ENCODE peak calls at places on chromosomes 3 and 15, in seven cellular contexts. One of them, this sample, is unnamed.

GRCh38 chr3:60384352-60384751 is 866.9 kb downstream of the FHIT start:
- DNase-seq in NCI-H2081: no peak
- DNase-seq in Right ventricle myocardium superior: no peak
- DNase-seq in KBM-7: no peak
- DNase-seq in stimulated activated CD4-positive, alpha-beta T cell treated with anti-CD3 and anti-CD28 coated beads, TNF-alpha, amount 100 ng/mL, for 24 hours: no peak
- DNase-seq in epithelial cell of esophagus: no peak
- DNase-seq in DMS 273 treated with DMSO at 0.1 percent for 48 hours: no peak
- DNase-seq in this sample: no peak

GRCh38 chr3:156433910-156434309 is 121.0 kb downstream of the SSR3 start:
- DNase-seq in Right ventricle myocardium superior: no peak
- DNase-seq in epithelial cell of esophagus: peak; percentile 34
- DNase-seq in DMS 273 treated with DMSO at 0.1 percent for 48 hours: peak; percentile 21
- DNase-seq in NCI-H2081: no peak
- DNase-seq in KBM-7: no peak
- DNase-seq in stimulated activated CD4-positive, alpha-beta T cell treated with anti-CD3 and anti-CD28 coated beads, TNF-alpha, amount 100 ng/mL, for 24 hours: no peak
- DNase-seq in this sample: no peak

GRCh38 chr15:78853500-78853899 is 19.2 kb upstream of the MORF4L1 start:
- DNase-seq in epithelial cell of esophagus: no peak
- DNase-seq in Right ventricle myocardium superior: no peak
- DNase-seq in KBM-7: no peak
- DNase-seq in stimulated activated CD4-positive, alpha-beta T cell treated with anti-CD3 and anti-CD28 coated beads, TNF-alpha, amount 100 ng/mL, for 24 hours: no peak
- DNase-seq in DMS 273 treated with DMSO at 0.1 percent for 48 hours: no peak
- DNase-seq in NCI-H2081: no peak
- DNase-seq in this sample: no peak

GRCh38 chr3:11721114-11721440 is 77.4 kb upstream of the VGLL4 start:
- DNase-seq in DMS 273 treated with DMSO at 0.1 percent for 48 hours: no peak
- DNase-seq in KBM-7: no peak
- DNase-seq in Right ventricle myocardium superior: no peak
- DNase-seq in NCI-H2081: no peak
- DNase-seq in epithelial cell of esophagus: no peak
- DNase-seq in stimulated activated CD4-positive, alpha-beta T cell treated with anti-CD3 and anti-CD28 coated beads, TNF-alpha, amount 100 ng/mL, for 24 hours: no peak
- DNase-seq in this sample: no peak

GRCh38 chr3:38834110-38834509 is 18.1 kb upstream of the SCN10A start:
- DNase-seq in DMS 273 treated with DMSO at 0.1 percent for 48 hours: no peak
- DNase-seq in NCI-H2081: no peak
- DNase-seq in epithelial cell of esophagus: peak; percentile 12
- DNase-seq in KBM-7: peak; percentile 71
- DNase-seq in Right ventricle myocardium superior: peak; percentile 79
- DNase-seq in stimulated activated CD4-positive, alpha-beta T cell treated with anti-CD3 and anti-CD28 coated beads, TNF-alpha, amount 100 ng/mL, for 24 hours: no peak
- DNase-seq in this sample: peak; percentile 33

GRCh38 chr3:190589326-190589725 is 75.4 kb downstream of the IL1RAP start:
- DNase-seq in Right ventricle myocardium superior: no peak
- DNase-seq in DMS 273 treated with DMSO at 0.1 percent for 48 hours: no peak
- DNase-seq in KBM-7: no peak
- DNase-seq in epithelial cell of esophagus: no peak
- DNase-seq in stimulated activated CD4-positive, alpha-beta T cell treated with anti-CD3 and anti-CD28 coated beads, TNF-alpha, amount 100 ng/mL, for 24 hours: no peak
- DNase-seq in NCI-H2081: no peak
- DNase-seq in this sample: no peak

GRCh38 chr3:38490288-38490860 is 5.8 kb upstream of the EXOG start:
- DNase-seq in NCI-H2081: no peak
- DNase-seq in KBM-7: no peak
- DNase-seq in Right ventricle myocardium superior: no peak
- DNase-seq in stimulated activated CD4-positive, alpha-beta T cell treated with anti-CD3 and anti-CD28 coated beads, TNF-alpha, amount 100 ng/mL, for 24 hours: no peak
- DNase-seq in epithelial cell of esophagus: no peak
- DNase-seq in DMS 273 treated with DMSO at 0.1 percent for 48 hours: peak; percentile 61
- DNase-seq in this sample: no peak

GRCh38 chr3:61381745-61382392 is 130.6 kb upstream of the FHIT start:
- DNase-seq in Right ventricle myocardium superior: no peak
- DNase-seq in DMS 273 treated with DMSO at 0.1 percent for 48 hours: no peak
- DNase-seq in stimulated activated CD4-positive, alpha-beta T cell treated with anti-CD3 and anti-CD28 coated beads, TNF-alpha, amount 100 ng/mL, for 24 hours: no peak
- DNase-seq in epithelial cell of esophagus: peak; percentile 53
- DNase-seq in KBM-7: peak; percentile 23
- DNase-seq in NCI-H2081: peak; percentile 11
- DNase-seq in this sample: peak; percentile 60

GRCh38 chr3:139934557-139935070 is 371 bp upstream of the CLSTN2 start:
- DNase-seq in DMS 273 treated with DMSO at 0.1 percent for 48 hours: peak; percentile 74
- DNase-seq in NCI-H2081: peak; percentile 83
- DNase-seq in KBM-7: peak; percentile 2
- DNase-seq in Right ventricle myocardium superior: peak; percentile 79
- DNase-seq in epithelial cell of esophagus: peak; percentile 23
- DNase-seq in stimulated activated CD4-positive, alpha-beta T cell treated with anti-CD3 and anti-CD28 coated beads, TNF-alpha, amount 100 ng/mL, for 24 hours: no peak
- DNase-seq in this sample: peak; percentile 75

GRCh38 chr3:138935864-138936762 is 10.8 kb downstream of the FOXL2 start:
- DNase-seq in NCI-H2081: peak; percentile 72
- DNase-seq in Right ventricle myocardium superior: peak; percentile 90
- DNase-seq in DMS 273 treated with DMSO at 0.1 percent for 48 hours: peak; percentile 53
- DNase-seq in stimulated activated CD4-positive, alpha-beta T cell treated with anti-CD3 and anti-CD28 coated beads, TNF-alpha, amount 100 ng/mL, for 24 hours: peak; percentile 44
- DNase-seq in epithelial cell of esophagus: peak; percentile 48
- DNase-seq in KBM-7: peak; percentile 91
- DNase-seq in this sample: peak; percentile 87

GRCh38 chr3:47193871-47194859 is 30.3 kb upstream of the SETD2 start:
- DNase-seq in stimulated activated CD4-positive, alpha-beta T cell treated with anti-CD3 and anti-CD28 coated beads, TNF-alpha, amount 100 ng/mL, for 24 hours: no peak
- DNase-seq in KBM-7: no peak
- DNase-seq in NCI-H2081: no peak
- DNase-seq in DMS 273 treated with DMSO at 0.1 percent for 48 hours: no peak
- DNase-seq in epithelial cell of esophagus: peak; percentile 48
- DNase-seq in Right ventricle myocardium superior: no peak
- DNase-seq in this sample: no peak

GRCh38 chr15:93019091-93019490 is 69.9 kb downstream of the RGMA start:
- DNase-seq in DMS 273 treated with DMSO at 0.1 percent for 48 hours: no peak
- DNase-seq in NCI-H2081: no peak
- DNase-seq in Right ventricle myocardium superior: no peak
- DNase-seq in stimulated activated CD4-positive, alpha-beta T cell treated with anti-CD3 and anti-CD28 coated beads, TNF-alpha, amount 100 ng/mL, for 24 hours: no peak
- DNase-seq in KBM-7: no peak
- DNase-seq in epithelial cell of esophagus: no peak
- DNase-seq in this sample: no peak

GRCh38 chr3:37115451-37115850 is 58.9 kb downstream of the LRRFIP2 start:
- DNase-seq in epithelial cell of esophagus: peak; percentile 81
- DNase-seq in KBM-7: no peak
- DNase-seq in Right ventricle myocardium superior: no peak
- DNase-seq in DMS 273 treated with DMSO at 0.1 percent for 48 hours: no peak
- DNase-seq in NCI-H2081: no peak
- DNase-seq in stimulated activated CD4-positive, alpha-beta T cell treated with anti-CD3 and anti-CD28 coated beads, TNF-alpha, amount 100 ng/mL, for 24 hours: no peak
- DNase-seq in this sample: no peak

GRCh38 chr3:186955898-186956696 is 25.8 kb downstream of the ST6GAL1 start:
- DNase-seq in KBM-7: no peak
- DNase-seq in NCI-H2081: no peak
- DNase-seq in epithelial cell of esophagus: no peak
- DNase-seq in stimulated activated CD4-positive, alpha-beta T cell treated with anti-CD3 and anti-CD28 coated beads, TNF-alpha, amount 100 ng/mL, for 24 hours: no peak
- DNase-seq in DMS 273 treated with DMSO at 0.1 percent for 48 hours: no peak
- DNase-seq in Right ventricle myocardium superior: no peak
- DNase-seq in this sample: no peak

GRCh38 chr3:21795152-21795837 is 44.3 kb upstream of the ZNF385D start:
- DNase-seq in NCI-H2081: no peak
- DNase-seq in epithelial cell of esophagus: no peak
- DNase-seq in DMS 273 treated with DMSO at 0.1 percent for 48 hours: peak; percentile 73
- DNase-seq in Right ventricle myocardium superior: peak; percentile 85
- DNase-seq in KBM-7: no peak
- DNase-seq in stimulated activated CD4-positive, alpha-beta T cell treated with anti-CD3 and anti-CD28 coated beads, TNF-alpha, amount 100 ng/mL, for 24 hours: no peak
- DNase-seq in this sample: no peak

GRCh38 chr3:111917300-111917699 is 58.2 kb downstream of the PHLDB2 start:
- DNase-seq in DMS 273 treated with DMSO at 0.1 percent for 48 hours: no peak
- DNase-seq in KBM-7: no peak
- DNase-seq in NCI-H2081: no peak
- DNase-seq in Right ventricle myocardium superior: no peak
- DNase-seq in stimulated activated CD4-positive, alpha-beta T cell treated with anti-CD3 and anti-CD28 coated beads, TNF-alpha, amount 100 ng/mL, for 24 hours: no peak
- DNase-seq in epithelial cell of esophagus: peak; percentile 64
- DNase-seq in this sample: no peak

GRCh38 chr15:42107483-42107882 is 13.1 kb upstream of the PLA2G4D start:
- DNase-seq in NCI-H2081: peak; percentile 86
- DNase-seq in KBM-7: no peak
- DNase-seq in stimulated activated CD4-positive, alpha-beta T cell treated with anti-CD3 and anti-CD28 coated beads, TNF-alpha, amount 100 ng/mL, for 24 hours: no peak
- DNase-seq in Right ventricle myocardium superior: no peak
- DNase-seq in epithelial cell of esophagus: peak; percentile 42
- DNase-seq in DMS 273 treated with DMSO at 0.1 percent for 48 hours: peak; percentile 18
- DNase-seq in this sample: no peak

GRCh38 chr15:26087881-26088280 is 224.8 kb upstream of the ATP10A start:
- DNase-seq in KBM-7: no peak
- DNase-seq in stimulated activated CD4-positive, alpha-beta T cell treated with anti-CD3 and anti-CD28 coated beads, TNF-alpha, amount 100 ng/mL, for 24 hours: no peak
- DNase-seq in Right ventricle myocardium superior: no peak
- DNase-seq in epithelial cell of esophagus: peak; percentile 5
- DNase-seq in DMS 273 treated with DMSO at 0.1 percent for 48 hours: no peak
- DNase-seq in NCI-H2081: no peak
- DNase-seq in this sample: no peak

GRCh38 chr15:53037904-53038303 is 247.8 kb upstream of the ONECUT1 start:
- DNase-seq in stimulated activated CD4-positive, alpha-beta T cell treated with anti-CD3 and anti-CD28 coated beads, TNF-alpha, amount 100 ng/mL, for 24 hours: no peak
- DNase-seq in KBM-7: no peak
- DNase-seq in epithelial cell of esophagus: no peak
- DNase-seq in NCI-H2081: no peak
- DNase-seq in DMS 273 treated with DMSO at 0.1 percent for 48 hours: no peak
- DNase-seq in Right ventricle myocardium superior: no peak
- DNase-seq in this sample: no peak

GRCh38 chr15:100788080-100788730 is 91.4 kb upstream of the ALDH1A3 start:
- DNase-seq in stimulated activated CD4-positive, alpha-beta T cell treated with anti-CD3 and anti-CD28 coated beads, TNF-alpha, amount 100 ng/mL, for 24 hours: no peak
- DNase-seq in KBM-7: no peak
- DNase-seq in epithelial cell of esophagus: no peak
- DNase-seq in Right ventricle myocardium superior: no peak
- DNase-seq in NCI-H2081: no peak
- DNase-seq in DMS 273 treated with DMSO at 0.1 percent for 48 hours: no peak
- DNase-seq in this sample: no peak

GRCh38 chr3:105173972-105174371 is 192.7 kb upstream of the ALCAM start:
- DNase-seq in Right ventricle myocardium superior: no peak
- DNase-seq in DMS 273 treated with DMSO at 0.1 percent for 48 hours: no peak
- DNase-seq in NCI-H2081: peak; percentile 16
- DNase-seq in KBM-7: no peak
- DNase-seq in epithelial cell of esophagus: no peak
- DNase-seq in stimulated activated CD4-positive, alpha-beta T cell treated with anti-CD3 and anti-CD28 coated beads, TNF-alpha, amount 100 ng/mL, for 24 hours: no peak
- DNase-seq in this sample: no peak

GRCh38 chr3:174439621-174440349 is 419.3 kb upstream of the NAALADL2 start:
- DNase-seq in stimulated activated CD4-positive, alpha-beta T cell treated with anti-CD3 and anti-CD28 coated beads, TNF-alpha, amount 100 ng/mL, for 24 hours: no peak
- DNase-seq in Right ventricle myocardium superior: no peak
- DNase-seq in NCI-H2081: peak; percentile 69
- DNase-seq in DMS 273 treated with DMSO at 0.1 percent for 48 hours: peak; percentile 52
- DNase-seq in epithelial cell of esophagus: peak; percentile 76
- DNase-seq in KBM-7: peak; percentile 63
- DNase-seq in this sample: no peak

GRCh38 chr3:69031635-69032034 is 18.2 kb upstream of the EOGT start:
- DNase-seq in DMS 273 treated with DMSO at 0.1 percent for 48 hours: no peak
- DNase-seq in Right ventricle myocardium superior: no peak
- DNase-seq in stimulated activated CD4-positive, alpha-beta T cell treated with anti-CD3 and anti-CD28 coated beads, TNF-alpha, amount 100 ng/mL, for 24 hours: no peak
- DNase-seq in KBM-7: no peak
- DNase-seq in epithelial cell of esophagus: no peak
- DNase-seq in NCI-H2081: no peak
- DNase-seq in this sample: no peak